ENCODE peak calls at places on chromosomes 5 and 9, in six cellular contexts. J is stimulated activated CD4-positive, alpha-beta T cell treated with anti-CD3 and anti-CD28 coated beads, Interleukin-2, amount 100 ng/mL, for 24 hours; Q is stimulated activated naive CD4-positive, alpha-beta T cell; S is epithelial cell of prostate; Y is iPS-NIHi11; A is uterus. D is an unnamed sample.
A peak's percentile ranks its signal among the peaks of the same experiment; 100 is the strongest.

GRCh38 chr9:106799146-106799545 is 63.8 kb upstream of the ZNF462 start:
- DNase-seq in J (no peak), Q (no peak), S (no peak), Y (no peak), A (no peak), D (no peak)

GRCh38 chr5:121424976-121425375 is 426.7 kb upstream of the FTMT start:
- DNase-seq in J (no peak), Q (no peak), S (no peak), Y (no peak), A (no peak), D (no peak)

GRCh38 chr9:36748322-36748899 is 175.7 kb downstream of the MELK start:
- DNase-seq in J (peak; percentile 33), Q (no peak), S (no peak), Y (peak; percentile 92), A (no peak), D (peak; percentile 19)

GRCh38 chr9:4141201-4141750 is 158.6 kb downstream of the GLIS3 start:
- DNase-seq in J (no peak), Q (no peak), S (no peak), Y (no peak), A (no peak), D (no peak)

GRCh38 chr9:94568250-94568889 is 13.5 kb downstream of the PCAT7 start:
- DNase-seq in J (no peak), Q (no peak), S (no peak), Y (no peak), A (no peak), D (no peak)

GRCh38 chr5:150022163-150022540 is 21.6 kb downstream of the HMGXB3 start:
- DNase-seq in J (no peak), Q (no peak), S (peak; percentile 72), Y (no peak), A (no peak), D (no peak)

GRCh38 chr5:150181035-150181434 is 8.8 kb upstream of the SLC6A7 start:
- DNase-seq in J (no peak), Q (no peak), S (no peak), Y (no peak), A (no peak), D (no peak)

GRCh38 chr9:107737987-107738743 is 248.6 kb upstream of the KLF4 start:
- DNase-seq in J (no peak), Q (no peak), S (peak; percentile 88), Y (no peak), A (peak; percentile 81), D (peak; percentile 61)

GRCh38 chr5:14464661-14465060 is 116.9 kb upstream of the OTULINL start:
- DNase-seq in J (no peak), Q (no peak), S (no peak), Y (no peak), A (no peak), D (no peak)

GRCh38 chr5:56415356-56415765 is 182.2 kb upstream of the ANKRD55 start:
- DNase-seq in J (no peak), Q (no peak), S (no peak), Y (no peak), A (no peak), D (peak; percentile 38)

GRCh38 chr9:4048441-4048840 is 251.4 kb downstream of the GLIS3 start:
- DNase-seq in J (no peak), Q (no peak), S (no peak), Y (peak; percentile 27), A (no peak), D (no peak)